ENCODE peak calls at places on chromosomes 16 and 17, in ten cellular contexts. One of them, this sample, is unnamed.

GRCh38 chr16:73010150-73010676 is 37.7 kb downstream of the ZFHX3 start:
- DNase-seq in GM23248: no peak
- DNase-seq in cardiac muscle cell: no peak
- DNase-seq in CD4-positive, alpha-beta T cell: no peak
- DNase-seq in lung: no peak
- DNase-seq in hepatocyte: no peak
- DNase-seq in psoas muscle: no peak
- DNase-seq in brain microvascular endothelial cell: no peak
- DNase-seq in CD8-positive, alpha-beta T cell: no peak
- DNase-seq in CD8-positive, alpha-beta memory T cell: no peak
- DNase-seq in this sample: no peak

GRCh38 chr16:59210955-59211541 is 476.9 kb upstream of the GOT2 start:
- DNase-seq in GM23248: peak; percentile 22
- DNase-seq in cardiac muscle cell: peak; percentile 77
- DNase-seq in CD4-positive, alpha-beta T cell: no peak
- DNase-seq in lung: no peak
- DNase-seq in hepatocyte: peak; percentile 60
- DNase-seq in psoas muscle: no peak
- DNase-seq in brain microvascular endothelial cell: peak; percentile 91
- DNase-seq in CD8-positive, alpha-beta T cell: no peak
- DNase-seq in CD8-positive, alpha-beta memory T cell: no peak
- DNase-seq in this sample: no peak

GRCh38 chr17:57663326-57664070 is 81.6 kb downstream of the CCDC182 start:
- DNase-seq in GM23248: peak; percentile 12
- DNase-seq in cardiac muscle cell: no peak
- DNase-seq in CD4-positive, alpha-beta T cell: no peak
- DNase-seq in lung: no peak
- DNase-seq in hepatocyte: no peak
- DNase-seq in psoas muscle: no peak
- DNase-seq in brain microvascular endothelial cell: no peak
- DNase-seq in CD8-positive, alpha-beta T cell: no peak
- DNase-seq in CD8-positive, alpha-beta memory T cell: no peak
- DNase-seq in this sample: no peak

GRCh38 chr16:3094289-3095027 is 4.6 kb downstream of the ZSCAN10 start:
- DNase-seq in GM23248: peak; percentile 50
- DNase-seq in cardiac muscle cell: peak; percentile 53
- DNase-seq in CD4-positive, alpha-beta T cell: no peak
- DNase-seq in lung: no peak
- DNase-seq in hepatocyte: no peak
- DNase-seq in psoas muscle: peak; percentile 19
- DNase-seq in brain microvascular endothelial cell: peak; percentile 29
- DNase-seq in CD8-positive, alpha-beta T cell: no peak
- DNase-seq in CD8-positive, alpha-beta memory T cell: peak; percentile 50
- DNase-seq in this sample: no peak

GRCh38 chr16:27181020-27181419 is 22.3 kb upstream of the KDM8 start:
- DNase-seq in GM23248: no peak
- DNase-seq in cardiac muscle cell: no peak
- DNase-seq in CD4-positive, alpha-beta T cell: no peak
- DNase-seq in lung: no peak
- DNase-seq in hepatocyte: no peak
- DNase-seq in psoas muscle: no peak
- DNase-seq in brain microvascular endothelial cell: no peak
- DNase-seq in CD8-positive, alpha-beta T cell: no peak
- DNase-seq in CD8-positive, alpha-beta memory T cell: no peak
- DNase-seq in this sample: no peak

GRCh38 chr16:50495673-50496072 is 52.5 kb upstream of the NKD1 start:
- DNase-seq in GM23248: no peak
- DNase-seq in cardiac muscle cell: no peak
- DNase-seq in CD4-positive, alpha-beta T cell: no peak
- DNase-seq in lung: no peak
- DNase-seq in hepatocyte: no peak
- DNase-seq in psoas muscle: no peak
- DNase-seq in brain microvascular endothelial cell: no peak
- DNase-seq in CD8-positive, alpha-beta T cell: no peak
- DNase-seq in CD8-positive, alpha-beta memory T cell: no peak
- DNase-seq in this sample: no peak

GRCh38 chr17:82064433-82065192 is 991 bp downstream of the DUS1L start:
- DNase-seq in GM23248: peak; percentile 39
- DNase-seq in cardiac muscle cell: no peak
- DNase-seq in CD4-positive, alpha-beta T cell: no peak
- DNase-seq in lung: no peak
- DNase-seq in hepatocyte: no peak
- DNase-seq in psoas muscle: peak; percentile 58
- DNase-seq in brain microvascular endothelial cell: no peak
- DNase-seq in CD8-positive, alpha-beta T cell: no peak
- DNase-seq in CD8-positive, alpha-beta memory T cell: no peak
- DNase-seq in this sample: no peak

GRCh38 chr17:64124609-64125008 is 5.3 kb downstream of the ERN1 start:
- DNase-seq in GM23248: no peak
- DNase-seq in cardiac muscle cell: no peak
- DNase-seq in CD4-positive, alpha-beta T cell: no peak
- DNase-seq in lung: no peak
- DNase-seq in hepatocyte: no peak
- DNase-seq in psoas muscle: no peak
- DNase-seq in brain microvascular endothelial cell: no peak
- DNase-seq in CD8-positive, alpha-beta T cell: no peak
- DNase-seq in CD8-positive, alpha-beta memory T cell: no peak
- DNase-seq in this sample: no peak

GRCh38 chr17:80476877-80477646 is 655 bp upstream of the NPTX1 start:
- DNase-seq in GM23248: peak; percentile 33
- DNase-seq in cardiac muscle cell: no peak
- DNase-seq in CD4-positive, alpha-beta T cell: no peak
- DNase-seq in lung: no peak
- DNase-seq in hepatocyte: no peak
- DNase-seq in psoas muscle: no peak
- DNase-seq in brain microvascular endothelial cell: no peak
- DNase-seq in CD8-positive, alpha-beta T cell: no peak
- DNase-seq in CD8-positive, alpha-beta memory T cell: no peak
- DNase-seq in this sample: no peak

GRCh38 chr17:80475949-80476876 is at the start of gene NPTX1:
- DNase-seq in GM23248: peak; percentile 60
- DNase-seq in cardiac muscle cell: peak; percentile 42
- DNase-seq in CD4-positive, alpha-beta T cell: no peak
- DNase-seq in lung: no peak
- DNase-seq in hepatocyte: peak; percentile 66
- DNase-seq in psoas muscle: no peak
- DNase-seq in brain microvascular endothelial cell: no peak
- DNase-seq in CD8-positive, alpha-beta T cell: no peak
- DNase-seq in CD8-positive, alpha-beta memory T cell: no peak
- DNase-seq in this sample: no peak

GRCh38 chr17:80473701-80474100 is 2.7 kb downstream of the NPTX1 start:
- DNase-seq in GM23248: no peak
- DNase-seq in cardiac muscle cell: no peak
- DNase-seq in CD4-positive, alpha-beta T cell: no peak
- DNase-seq in lung: no peak
- DNase-seq in hepatocyte: no peak
- DNase-seq in psoas muscle: no peak
- DNase-seq in brain microvascular endothelial cell: no peak
- DNase-seq in CD8-positive, alpha-beta T cell: no peak
- DNase-seq in CD8-positive, alpha-beta memory T cell: no peak
- DNase-seq in this sample: no peak

GRCh38 chr17:80474231-80474932 is 2.0 kb downstream of the NPTX1 start:
- DNase-seq in GM23248: peak; percentile 51
- DNase-seq in cardiac muscle cell: no peak
- DNase-seq in CD4-positive, alpha-beta T cell: no peak
- DNase-seq in lung: no peak
- DNase-seq in hepatocyte: peak; percentile 46
- DNase-seq in psoas muscle: no peak
- DNase-seq in brain microvascular endothelial cell: no peak
- DNase-seq in CD8-positive, alpha-beta T cell: no peak
- DNase-seq in CD8-positive, alpha-beta memory T cell: no peak
- DNase-seq in this sample: no peak

GRCh38 chr17:80474933-80475915 is 1.2 kb downstream of the NPTX1 start:
- DNase-seq in GM23248: peak; percentile 20
- DNase-seq in cardiac muscle cell: no peak
- DNase-seq in CD4-positive, alpha-beta T cell: no peak
- DNase-seq in lung: no peak
- DNase-seq in hepatocyte: no peak
- DNase-seq in psoas muscle: no peak
- DNase-seq in brain microvascular endothelial cell: no peak
- DNase-seq in CD8-positive, alpha-beta T cell: no peak
- DNase-seq in CD8-positive, alpha-beta memory T cell: no peak
- DNase-seq in this sample: no peak
- H3K27me3 ChIP-seq in GM23248: peaks cover 65% of the 10 kb centered on the region
- H3K27me3 ChIP-seq in cardiac muscle cell: peaks cover 100% of the 10 kb centered on the region
- H3K27me3 ChIP-seq in CD4-positive, alpha-beta T cell: peaks cover 66% of the 10 kb centered on the region
- H3K27me3 ChIP-seq in lung: peaks cover 10% of the 10 kb centered on the region
- H3K27me3 ChIP-seq in hepatocyte: peaks cover 95% of the 10 kb centered on the region
- H3K27me3 ChIP-seq in psoas muscle: no peaks in the 10 kb centered on the region
- H3K27me3 ChIP-seq in brain microvascular endothelial cell: peaks cover 3% of the 10 kb centered on the region
- H3K27me3 ChIP-seq in CD8-positive, alpha-beta T cell: peaks cover 34% of the 10 kb centered on the region
- H3K27me3 ChIP-seq in CD8-positive, alpha-beta memory T cell: peaks cover 39% of the 10 kb centered on the region
- H3K27me3 ChIP-seq in this sample: peaks cover 81% of the 10 kb centered on the region

GRCh38 chr17:74842599-74843351 is 16.9 kb downstream of the GRIN2C start:
- DNase-seq in GM23248: peak; percentile 85
- DNase-seq in cardiac muscle cell: peak; percentile 79
- DNase-seq in CD4-positive, alpha-beta T cell: no peak
- DNase-seq in lung: peak; percentile 64
- DNase-seq in hepatocyte: peak; percentile 87
- DNase-seq in psoas muscle: peak; percentile 78
- DNase-seq in brain microvascular endothelial cell: peak; percentile 16
- DNase-seq in CD8-positive, alpha-beta T cell: no peak
- DNase-seq in CD8-positive, alpha-beta memory T cell: no peak
- DNase-seq in this sample: no peak

GRCh38 chr17:74840500-74840899 is 19.2 kb downstream of the GRIN2C start:
- DNase-seq in GM23248: no peak
- DNase-seq in cardiac muscle cell: peak; percentile 16
- DNase-seq in CD4-positive, alpha-beta T cell: no peak
- DNase-seq in lung: no peak
- DNase-seq in hepatocyte: no peak
- DNase-seq in psoas muscle: no peak
- DNase-seq in brain microvascular endothelial cell: no peak
- DNase-seq in CD8-positive, alpha-beta T cell: no peak
- DNase-seq in CD8-positive, alpha-beta memory T cell: no peak
- DNase-seq in this sample: no peak

GRCh38 chr17:74840989-74841666 is 18.6 kb downstream of the GRIN2C start:
- DNase-seq in GM23248: peak; percentile 70
- DNase-seq in cardiac muscle cell: peak; percentile 52
- DNase-seq in CD4-positive, alpha-beta T cell: no peak
- DNase-seq in lung: peak; percentile 45
- DNase-seq in hepatocyte: no peak
- DNase-seq in psoas muscle: peak; percentile 73
- DNase-seq in brain microvascular endothelial cell: peak; percentile 24
- DNase-seq in CD8-positive, alpha-beta T cell: no peak
- DNase-seq in CD8-positive, alpha-beta memory T cell: no peak
- DNase-seq in this sample: no peak

GRCh38 chr17:74843352-74843627 is 16.4 kb downstream of the GRIN2C start:
- DNase-seq in GM23248: no peak
- DNase-seq in cardiac muscle cell: no peak
- DNase-seq in CD4-positive, alpha-beta T cell: no peak
- DNase-seq in lung: no peak
- DNase-seq in hepatocyte: no peak
- DNase-seq in psoas muscle: no peak
- DNase-seq in brain microvascular endothelial cell: no peak
- DNase-seq in CD8-positive, alpha-beta T cell: no peak
- DNase-seq in CD8-positive, alpha-beta memory T cell: no peak
- DNase-seq in this sample: no peak

GRCh38 chr17:74842146-74842598 is 17.5 kb downstream of the GRIN2C start:
- DNase-seq in GM23248: peak; percentile 15
- DNase-seq in cardiac muscle cell: no peak
- DNase-seq in CD4-positive, alpha-beta T cell: no peak
- DNase-seq in lung: no peak
- DNase-seq in hepatocyte: no peak
- DNase-seq in psoas muscle: no peak
- DNase-seq in brain microvascular endothelial cell: no peak
- DNase-seq in CD8-positive, alpha-beta T cell: no peak
- DNase-seq in CD8-positive, alpha-beta memory T cell: no peak
- DNase-seq in this sample: no peak
- H3K27me3 ChIP-seq in GM23248: no peaks in the 10 kb centered on the region
- H3K27me3 ChIP-seq in cardiac muscle cell: peaks cover 32% of the 10 kb centered on the region
- H3K27me3 ChIP-seq in CD4-positive, alpha-beta T cell: peaks cover 4% of the 10 kb centered on the region
- H3K27me3 ChIP-seq in lung: no peaks in the 10 kb centered on the region
- H3K27me3 ChIP-seq in hepatocyte: peaks cover 13% of the 10 kb centered on the region
- H3K27me3 ChIP-seq in psoas muscle: no peaks in the 10 kb centered on the region
- H3K27me3 ChIP-seq in brain microvascular endothelial cell: peaks cover 2% of the 10 kb centered on the region
- H3K27me3 ChIP-seq in CD8-positive, alpha-beta T cell: no peaks in the 10 kb centered on the region
- H3K27me3 ChIP-seq in CD8-positive, alpha-beta memory T cell: no peaks in the 10 kb centered on the region
- H3K27me3 ChIP-seq in this sample: no peaks in the 10 kb centered on the region

GRCh38 chr17:39080416-39081179 is 70.8 kb downstream of the PLXDC1 start:
- DNase-seq in GM23248: peak; percentile 86
- DNase-seq in cardiac muscle cell: no peak
- DNase-seq in CD4-positive, alpha-beta T cell: no peak
- DNase-seq in lung: no peak
- DNase-seq in hepatocyte: no peak
- DNase-seq in psoas muscle: peak; percentile 77
- DNase-seq in brain microvascular endothelial cell: peak; percentile 45
- DNase-seq in CD8-positive, alpha-beta T cell: no peak
- DNase-seq in CD8-positive, alpha-beta memory T cell: no peak
- DNase-seq in this sample: no peak

GRCh38 chr17:39079836-39080235 is 71.6 kb downstream of the PLXDC1 start:
- DNase-seq in GM23248: no peak
- DNase-seq in cardiac muscle cell: no peak
- DNase-seq in CD4-positive, alpha-beta T cell: no peak
- DNase-seq in lung: no peak
- DNase-seq in hepatocyte: no peak
- DNase-seq in psoas muscle: no peak
- DNase-seq in brain microvascular endothelial cell: no peak
- DNase-seq in CD8-positive, alpha-beta T cell: no peak
- DNase-seq in CD8-positive, alpha-beta memory T cell: no peak
- DNase-seq in this sample: no peak

GRCh38 chr17:39077874-39078273 is 73.6 kb downstream of the PLXDC1 start:
- DNase-seq in GM23248: peak; percentile 20
- DNase-seq in cardiac muscle cell: no peak
- DNase-seq in CD4-positive, alpha-beta T cell: no peak
- DNase-seq in lung: no peak
- DNase-seq in hepatocyte: no peak
- DNase-seq in psoas muscle: no peak
- DNase-seq in brain microvascular endothelial cell: no peak
- DNase-seq in CD8-positive, alpha-beta T cell: no peak
- DNase-seq in CD8-positive, alpha-beta memory T cell: no peak
- DNase-seq in this sample: no peak

GRCh38 chr17:39073916-39074315 is 77.5 kb downstream of the PLXDC1 start:
- DNase-seq in GM23248: no peak
- DNase-seq in cardiac muscle cell: no peak
- DNase-seq in CD4-positive, alpha-beta T cell: no peak
- DNase-seq in lung: no peak
- DNase-seq in hepatocyte: no peak
- DNase-seq in psoas muscle: no peak
- DNase-seq in brain microvascular endothelial cell: no peak
- DNase-seq in CD8-positive, alpha-beta T cell: no peak
- DNase-seq in CD8-positive, alpha-beta memory T cell: no peak
- DNase-seq in this sample: no peak

DNA sequence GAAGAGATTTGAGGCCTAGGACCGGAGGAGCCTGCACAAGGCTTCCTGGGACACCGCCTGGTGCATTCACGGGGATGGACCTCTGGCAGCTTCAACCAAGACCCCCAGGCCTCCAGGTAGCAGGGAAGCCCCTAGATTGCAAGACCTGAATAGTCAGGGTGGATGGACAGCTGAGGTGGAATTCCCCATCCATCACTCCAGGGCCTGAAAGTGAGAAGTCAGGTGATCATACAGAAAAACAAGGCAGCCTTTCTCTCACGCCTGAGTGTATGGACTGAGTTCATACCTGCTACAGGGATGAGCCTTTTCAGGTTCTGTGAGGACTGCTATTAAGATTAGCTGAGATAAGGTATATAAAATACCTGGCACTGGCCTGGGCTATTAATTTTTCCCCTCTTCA is 74.2 kb downstream of the PLXDC1 start:
- DNase-seq in GM23248: no peak
- DNase-seq in cardiac muscle cell: no peak
- DNase-seq in CD4-positive, alpha-beta T cell: no peak
- DNase-seq in lung: no peak
- DNase-seq in hepatocyte: no peak
- DNase-seq in psoas muscle: no peak
- DNase-seq in brain microvascular endothelial cell: no peak
- DNase-seq in CD8-positive, alpha-beta T cell: no peak
- DNase-seq in CD8-positive, alpha-beta memory T cell: no peak
- DNase-seq in this sample: no peak
- H3K27me3 ChIP-seq in GM23248: peaks cover 3% of the 10 kb centered on the region
- H3K27me3 ChIP-seq in cardiac muscle cell: no peaks in the 10 kb centered on the region
- H3K27me3 ChIP-seq in CD4-positive, alpha-beta T cell: no peaks in the 10 kb centered on the region
- H3K27me3 ChIP-seq in lung: no peaks in the 10 kb centered on the region
- H3K27me3 ChIP-seq in hepatocyte: no peaks in the 10 kb centered on the region
- H3K27me3 ChIP-seq in psoas muscle: no peaks in the 10 kb centered on the region
- H3K27me3 ChIP-seq in brain microvascular endothelial cell: no peaks in the 10 kb centered on the region
- H3K27me3 ChIP-seq in CD8-positive, alpha-beta T cell: no peaks in the 10 kb centered on the region
- H3K27me3 ChIP-seq in CD8-positive, alpha-beta memory T cell: no peaks in the 10 kb centered on the region
- H3K27me3 ChIP-seq in this sample: no peaks in the 10 kb centered on the region

DNA sequence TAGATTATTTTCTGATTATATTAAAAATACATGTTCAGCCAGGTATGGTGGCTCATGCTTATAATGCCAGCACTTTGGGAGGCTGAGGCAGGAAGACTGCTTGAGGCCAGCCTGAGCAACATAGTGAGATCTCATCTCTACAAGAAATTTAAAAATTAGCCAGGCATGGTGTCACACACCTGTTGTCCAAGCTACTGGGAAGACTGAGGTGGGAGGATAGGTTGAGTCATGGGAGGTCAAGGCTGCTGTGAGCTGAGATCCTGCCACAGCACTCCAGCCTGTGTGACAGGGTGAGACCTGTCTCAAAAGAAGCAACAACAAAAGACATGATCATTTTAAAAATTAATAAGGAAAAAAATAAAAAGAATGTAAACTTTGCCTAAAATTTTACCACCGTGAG is 40.7 kb downstream of the PRAC1 start:
- DNase-seq in GM23248: no peak
- DNase-seq in cardiac muscle cell: no peak
- DNase-seq in CD4-positive, alpha-beta T cell: no peak
- DNase-seq in lung: no peak
- DNase-seq in hepatocyte: no peak
- DNase-seq in psoas muscle: no peak
- DNase-seq in brain microvascular endothelial cell: no peak
- DNase-seq in CD8-positive, alpha-beta T cell: no peak
- DNase-seq in CD8-positive, alpha-beta memory T cell: no peak
- DNase-seq in this sample: no peak
- H3K27me3 ChIP-seq in GM23248: peaks cover 56% of the 10 kb centered on the region
- H3K27me3 ChIP-seq in cardiac muscle cell: peaks cover 90% of the 10 kb centered on the region
- H3K27me3 ChIP-seq in CD4-positive, alpha-beta T cell: peaks cover 18% of the 10 kb centered on the region
- H3K27me3 ChIP-seq in lung: peaks cover 2% of the 10 kb centered on the region
- H3K27me3 ChIP-seq in hepatocyte: peaks cover 41% of the 10 kb centered on the region
- H3K27me3 ChIP-seq in psoas muscle: no peaks in the 10 kb centered on the region
- H3K27me3 ChIP-seq in brain microvascular endothelial cell: peaks cover 6% of the 10 kb centered on the region
- H3K27me3 ChIP-seq in CD8-positive, alpha-beta T cell: no peaks in the 10 kb centered on the region
- H3K27me3 ChIP-seq in CD8-positive, alpha-beta memory T cell: peaks cover 10% of the 10 kb centered on the region
- H3K27me3 ChIP-seq in this sample: no peaks in the 10 kb centered on the region

This sample was measured in breast epithelium.